ENCODE peak calls at places on chromosome X, in four cellular contexts. Q is transverse colon, H is spleen, C is GM12892. B is an unnamed sample.

GRCh38 chrX:155215443-155216178 is 649 bp upstream of the VBP1 start:
- DNase-seq in C (no peak), H (no peak), Q (no peak), B (no peak)

GRCh38 chrX:122625821-122626220 is 558.3 kb upstream of the GRIA3 start:
- DNase-seq in H (no peak), Q (no peak), C (no peak), B (no peak)

GRCh38 chrX:40607381-40607780 is 15.8 kb upstream of the MPC1L start:
- DNase-seq in C (no peak), Q (no peak), H (no peak), B (no peak)

GRCh38 chrX:104137496-104137895 is 19.3 kb downstream of the SLC25A53 start:
- DNase-seq in Q (no peak), C (no peak), H (no peak), B (no peak)

GRCh38 chrX:24702362-24703184 is 8.9 kb downstream of the POLA1 start:
- DNase-seq in H (no peak), C (peak; percentile 11), Q (no peak), B (no peak)

GRCh38 chrX:40172169-40172979 is 74.6 kb upstream of the BCOR start:
- DNase-seq in C (no peak), H (peak; percentile 89), Q (peak; percentile 64), B (peak; percentile 78)

GRCh38 chrX:10072786-10073568 is 83.8 kb upstream of the CLCN4 start:
- DNase-seq in Q (no peak), C (no peak), H (no peak), B (no peak)

GRCh38 chrX:15849555-15849954 is 5.1 kb downstream of the AP1S2 start:
- DNase-seq in Q (no peak), C (no peak), H (no peak), B (no peak)

GRCh38 chrX:53713987-53714579 is 27.6 kb upstream of the HUWE1 start:
- DNase-seq in Q (no peak), H (no peak), C (no peak), B (no peak)

GRCh38 chrX:150460063-150460462 is 96.9 kb downstream of the MAMLD1 start:
- DNase-seq in H (no peak), C (no peak), Q (no peak), B (no peak)

GRCh38 chrX:22021721-22022120 is 10.4 kb upstream of the PHEX start:
- DNase-seq in H (no peak), C (no peak), Q (no peak), B (no peak)

GRCh38 chrX:148459343-148459742 is 41.1 kb upstream of the AFF2 start:
- DNase-seq in Q (no peak), H (no peak), C (no peak), B (no peak)

GRCh38 chrX:109360301-109360700 is 121.6 kb downstream of the GUCY2F start:
- DNase-seq in C (no peak), Q (no peak), H (no peak), B (no peak)

GRCh38 chrX:139125916-139126315 is 404.6 kb upstream of the F9 start:
- DNase-seq in H (no peak), C (no peak), Q (no peak), B (no peak)

GRCh38 chrX:109918753-109919152 is 84.2 kb upstream of the TMEM164 start:
- DNase-seq in Q (no peak), C (no peak), H (no peak), B (no peak)

GRCh38 chrX:13254076-13254785 is 65.6 kb downstream of the ATXN3L start:
- DNase-seq in Q (peak; percentile 41), H (peak; percentile 80), C (no peak), B (no peak)

GRCh38 chrX:40154229-40154852 is 56.6 kb upstream of the BCOR start:
- DNase-seq in Q (no peak), H (no peak), C (no peak), B (no peak)

GRCh38 chrX:124232523-124233201 is 99.8 kb upstream of the TEX13D start:
- DNase-seq in C (no peak), Q (no peak), H (no peak), B (no peak)

GRCh38 chrX:68433981-68434299 is 645 bp upstream of the OPHN1 start:
- DNase-seq in Q (no peak), H (no peak), C (no peak), B (no peak)
- TF ChIP-seq POLR2AphosphoS5 in Q (no peak), H (peak; percentile 1), C (no peak), B (no peak)

DNA sequence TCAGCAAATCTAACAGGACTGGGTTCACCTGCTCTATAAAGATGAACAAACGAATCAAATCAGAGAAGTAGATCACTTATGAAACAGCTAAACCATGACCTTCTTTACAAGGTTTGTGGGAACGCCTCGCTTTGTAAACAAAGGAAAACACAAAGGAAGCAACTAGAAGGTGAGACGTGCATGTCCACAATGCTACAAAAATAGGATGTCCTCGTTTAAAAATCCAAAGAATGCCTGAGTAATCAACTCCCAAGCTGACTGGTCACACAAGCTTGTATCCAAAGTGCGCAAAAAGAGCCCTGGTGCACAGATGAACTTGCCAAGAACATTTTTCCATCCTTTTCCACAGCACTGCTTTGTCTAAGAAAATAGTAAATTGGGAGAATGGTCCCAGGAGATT is 6.3 kb upstream of the SH3KBP1 start:
- DNase-seq in C (no peak), Q (no peak), H (no peak), B (no peak)
- TF ChIP-seq POLR2AphosphoS5 in C (no peak), Q (no peak), H (no peak), B (no peak)

GRCh38 chrX:130060122-130061069 is 49.9 kb downstream of the ELF4 start:
- DNase-seq in H (peak; percentile 97), Q (peak; percentile 86), C (peak; percentile 92), B (peak; percentile 84)
- TF ChIP-seq POLR2AphosphoS5 in H (peak; percentile 44), Q (no peak), C (no peak), B (no peak)

GRCh38 chrX:71095033-71095432 is 618 bp upstream of the FOXO4 start:
- DNase-seq in H (peak; percentile 21), C (no peak), Q (no peak), B (no peak)

GRCh38 chrX:71096702-71097032 is 1.0 kb downstream of the FOXO4 start:
- DNase-seq in H (no peak), Q (no peak), C (no peak), B (no peak)

GRCh38 chrX:71098302-71098701 is 2.7 kb downstream of the FOXO4 start:
- DNase-seq in H (peak; percentile 90), C (no peak), Q (peak; percentile 72), B (no peak)

GRCh38 chrX:71095971-71096701 is 485 bp downstream of the FOXO4 start:
- DNase-seq in C (no peak), H (peak; percentile 83), Q (peak; percentile 11), B (no peak)

DNA sequence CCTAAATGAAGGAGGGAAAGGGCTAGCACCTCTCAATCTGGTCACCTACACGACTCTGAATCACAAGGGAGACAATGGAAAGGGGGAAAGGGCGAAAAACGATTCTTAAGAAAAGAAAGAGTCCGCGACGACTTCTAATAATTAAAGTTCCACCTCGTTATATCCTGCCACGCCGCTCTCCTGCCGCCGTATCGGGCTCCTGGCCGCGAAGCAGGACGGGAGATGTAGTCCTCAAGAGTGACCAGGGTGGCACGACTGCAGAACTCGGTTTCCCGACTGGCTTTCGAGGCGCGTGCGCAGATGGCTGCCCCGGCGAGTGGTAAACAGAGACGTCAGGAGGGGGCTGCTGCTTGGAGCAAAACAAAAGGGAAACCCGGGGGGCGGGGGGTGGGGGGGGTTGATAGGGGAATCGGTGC is at the start of gene FOXO4:
- DNase-seq in C (peak; percentile 85), Q (peak; percentile 93), H (peak; percentile 97), B (peak; percentile 92)
- TF ChIP-seq POLR2AphosphoS5 in C (no peak), Q (peak; percentile 23), H (peak; percentile 83), B (no peak)

GRCh38 chrX:96447161-96447560 is 237.5 kb upstream of the DIAPH2 start:
- DNase-seq in H (no peak), C (no peak), Q (no peak), B (no peak)
- TF ChIP-seq POLR2AphosphoS5 in H (no peak), C (no peak), Q (no peak), B (no peak)

GRCh38 chrX:2817036-2817435 is 11.7 kb upstream of the GYG2 start:
- DNase-seq in Q (no peak), H (no peak), C (no peak), B (no peak)
- TF ChIP-seq POLR2AphosphoS5 in Q (no peak), H (no peak), C (no peak), B (no peak)